ENCODE peak calls at places on chromosome 20, in nine cellular contexts. One of them, this sample, is unnamed.

GRCh38 chr20:32521780-32522524 is 63.2 kb downstream of the NOL4L start:
- DNase-seq in stimulated activated CD4-positive, alpha-beta T cell treated with anti-CD3 and anti-CD28 coated beads, Interleukin-15, amount 100 ng/mL, for 1 hour: peak
- DNase-seq in tibial artery: no peak
- DNase-seq in SK-N-SH: peak
- DNase-seq in fibroblast of lung: peak
- DNase-seq in keratinocyte: no peak
- DNase-seq in brain microvascular endothelial cell: peak
- DNase-seq in ovary: peak
- DNase-seq in HT1080: peak
- DNase-seq in this sample: peak

GRCh38 chr20:57869291-57869950 is 159.6 kb upstream of the PMEPA1 start:
- DNase-seq in stimulated activated CD4-positive, alpha-beta T cell treated with anti-CD3 and anti-CD28 coated beads, Interleukin-15, amount 100 ng/mL, for 1 hour: no peak
- DNase-seq in tibial artery: no peak
- DNase-seq in SK-N-SH: no peak
- DNase-seq in fibroblast of lung: no peak
- DNase-seq in keratinocyte: no peak
- DNase-seq in brain microvascular endothelial cell: no peak
- DNase-seq in ovary: no peak
- DNase-seq in HT1080: no peak
- DNase-seq in this sample: no peak

GRCh38 chr20:60851826-60852704 is 400.0 kb upstream of the CDH4 start:
- DNase-seq in stimulated activated CD4-positive, alpha-beta T cell treated with anti-CD3 and anti-CD28 coated beads, Interleukin-15, amount 100 ng/mL, for 1 hour: no peak
- DNase-seq in tibial artery: no peak
- DNase-seq in SK-N-SH: peak
- DNase-seq in fibroblast of lung: no peak
- DNase-seq in keratinocyte: no peak
- DNase-seq in brain microvascular endothelial cell: no peak
- DNase-seq in ovary: no peak
- DNase-seq in HT1080: no peak
- DNase-seq in this sample: no peak

GRCh38 chr20:18397090-18397489 is 69.7 kb downstream of the DZANK1 start:
- DNase-seq in stimulated activated CD4-positive, alpha-beta T cell treated with anti-CD3 and anti-CD28 coated beads, Interleukin-15, amount 100 ng/mL, for 1 hour: no peak
- DNase-seq in tibial artery: no peak
- DNase-seq in SK-N-SH: no peak
- DNase-seq in fibroblast of lung: peak
- DNase-seq in keratinocyte: no peak
- DNase-seq in brain microvascular endothelial cell: no peak
- DNase-seq in ovary: no peak
- DNase-seq in HT1080: no peak
- DNase-seq in this sample: no peak

GRCh38 chr20:8399963-8400362 is 267.9 kb downstream of the PLCB1 start:
- DNase-seq in stimulated activated CD4-positive, alpha-beta T cell treated with anti-CD3 and anti-CD28 coated beads, Interleukin-15, amount 100 ng/mL, for 1 hour: no peak
- DNase-seq in tibial artery: no peak
- DNase-seq in SK-N-SH: no peak
- DNase-seq in fibroblast of lung: no peak
- DNase-seq in keratinocyte: no peak
- DNase-seq in brain microvascular endothelial cell: no peak
- DNase-seq in ovary: no peak
- DNase-seq in HT1080: no peak
- DNase-seq in this sample: no peak

GRCh38 chr20:17835941-17836861 is 132.4 kb downstream of the SNX5 start:
- DNase-seq in stimulated activated CD4-positive, alpha-beta T cell treated with anti-CD3 and anti-CD28 coated beads, Interleukin-15, amount 100 ng/mL, for 1 hour: no peak
- DNase-seq in tibial artery: peak
- DNase-seq in SK-N-SH: no peak
- DNase-seq in fibroblast of lung: peak
- DNase-seq in keratinocyte: no peak
- DNase-seq in brain microvascular endothelial cell: no peak
- DNase-seq in ovary: peak
- DNase-seq in HT1080: no peak
- DNase-seq in this sample: peak

GRCh38 chr20:44362466-44362940 is 7.0 kb downstream of the HNF4A start:
- DNase-seq in stimulated activated CD4-positive, alpha-beta T cell treated with anti-CD3 and anti-CD28 coated beads, Interleukin-15, amount 100 ng/mL, for 1 hour: no peak
- DNase-seq in tibial artery: no peak
- DNase-seq in SK-N-SH: no peak
- DNase-seq in fibroblast of lung: no peak
- DNase-seq in keratinocyte: no peak
- DNase-seq in brain microvascular endothelial cell: no peak
- DNase-seq in ovary: no peak
- DNase-seq in HT1080: no peak
- DNase-seq in this sample: no peak

GRCh38 chr20:15100506-15101160 is 763.2 kb upstream of the FLRT3 start:
- DNase-seq in stimulated activated CD4-positive, alpha-beta T cell treated with anti-CD3 and anti-CD28 coated beads, Interleukin-15, amount 100 ng/mL, for 1 hour: no peak
- DNase-seq in tibial artery: no peak
- DNase-seq in SK-N-SH: no peak
- DNase-seq in fibroblast of lung: no peak
- DNase-seq in keratinocyte: no peak
- DNase-seq in brain microvascular endothelial cell: peak
- DNase-seq in ovary: no peak
- DNase-seq in HT1080: peak
- DNase-seq in this sample: no peak

GRCh38 chr20:46204594-46205205 is 86.6 kb downstream of the CD40 start:
- DNase-seq in stimulated activated CD4-positive, alpha-beta T cell treated with anti-CD3 and anti-CD28 coated beads, Interleukin-15, amount 100 ng/mL, for 1 hour: no peak
- DNase-seq in tibial artery: no peak
- DNase-seq in SK-N-SH: no peak
- DNase-seq in fibroblast of lung: no peak
- DNase-seq in keratinocyte: no peak
- DNase-seq in brain microvascular endothelial cell: no peak
- DNase-seq in ovary: no peak
- DNase-seq in HT1080: no peak
- DNase-seq in this sample: no peak

GRCh38 chr20:32963176-32963575 is 41.1 kb downstream of the SUN5 start:
- DNase-seq in stimulated activated CD4-positive, alpha-beta T cell treated with anti-CD3 and anti-CD28 coated beads, Interleukin-15, amount 100 ng/mL, for 1 hour: no peak
- DNase-seq in tibial artery: peak
- DNase-seq in SK-N-SH: peak
- DNase-seq in fibroblast of lung: no peak
- DNase-seq in keratinocyte: no peak
- DNase-seq in brain microvascular endothelial cell: no peak
- DNase-seq in ovary: no peak
- DNase-seq in HT1080: no peak
- DNase-seq in this sample: no peak

GRCh38 chr20:46970937-46971630 is 76.4 kb downstream of the EYA2 start:
- DNase-seq in stimulated activated CD4-positive, alpha-beta T cell treated with anti-CD3 and anti-CD28 coated beads, Interleukin-15, amount 100 ng/mL, for 1 hour: no peak
- DNase-seq in tibial artery: no peak
- DNase-seq in SK-N-SH: peak
- DNase-seq in fibroblast of lung: peak
- DNase-seq in keratinocyte: peak
- DNase-seq in brain microvascular endothelial cell: peak
- DNase-seq in ovary: no peak
- DNase-seq in HT1080: peak
- DNase-seq in this sample: no peak

GRCh38 chr20:53023717-53024116 is 51.6 kb downstream of the TSHZ2 start:
- DNase-seq in stimulated activated CD4-positive, alpha-beta T cell treated with anti-CD3 and anti-CD28 coated beads, Interleukin-15, amount 100 ng/mL, for 1 hour: no peak
- DNase-seq in tibial artery: no peak
- DNase-seq in SK-N-SH: no peak
- DNase-seq in fibroblast of lung: no peak
- DNase-seq in keratinocyte: no peak
- DNase-seq in brain microvascular endothelial cell: no peak
- DNase-seq in ovary: no peak
- DNase-seq in HT1080: no peak
- DNase-seq in this sample: no peak

GRCh38 chr20:22006306-22006705 is 300.8 kb downstream of the PAX1 start:
- DNase-seq in stimulated activated CD4-positive, alpha-beta T cell treated with anti-CD3 and anti-CD28 coated beads, Interleukin-15, amount 100 ng/mL, for 1 hour: no peak
- DNase-seq in tibial artery: no peak
- DNase-seq in SK-N-SH: no peak
- DNase-seq in fibroblast of lung: no peak
- DNase-seq in keratinocyte: no peak
- DNase-seq in brain microvascular endothelial cell: no peak
- DNase-seq in ovary: no peak
- DNase-seq in HT1080: no peak
- DNase-seq in this sample: no peak